ENCODE peak calls at places on chromosomes 7 and 10, in five cellular contexts. K is HCT116, I is PC-3, G is hepatocyte, U is OCI-LY7. O is an unnamed sample.

GRCh38 chr10:72375585-72375984 is 20.9 kb upstream of the DNAJB12 start:
- DNase-seq in K (no peak), G (no peak), I (peak; percentile 7), U (no peak), O (peak; percentile 51)

GRCh38 chr7:116679495-116679894 is 7.5 kb downstream of the MET start:
- DNase-seq in K (no peak), G (no peak), I (no peak), U (no peak), O (no peak)

GRCh38 chr7:119964640-119965542 is 308.1 kb upstream of the KCND2 start:
- DNase-seq in K (no peak), G (no peak), I (peak; percentile 64), U (no peak), O (no peak)

GRCh38 chr7:25911738-25912607 is 240.0 kb upstream of the NFE2L3 start:
- DNase-seq in G (no peak), K (no peak), I (no peak), U (no peak), O (no peak)

GRCh38 chr7:42522227-42522991 is 285.4 kb upstream of the GLI3 start:
- DNase-seq in U (no peak), G (peak; percentile 55), I (no peak), K (no peak), O (peak; percentile 85)

GRCh38 chr10:60021324-60021723 is 115.0 kb upstream of the CCDC6 start:
- DNase-seq in K (no peak), I (no peak), G (no peak), U (no peak), O (no peak)

GRCh38 chr7:80275192-80275605 is 140.6 kb downstream of the GNAI1 start:
- DNase-seq in I (no peak), G (no peak), U (no peak), K (no peak), O (no peak)

GRCh38 chr7:1476859-1477258 is 17.6 kb upstream of the MICALL2 start:
- DNase-seq in G (no peak), I (no peak), U (no peak), K (no peak), O (no peak)

GRCh38 chr7:150383710-150384397 is 4.7 kb downstream of the ZNF775 start:
- DNase-seq in G (peak; percentile 79), K (no peak), U (no peak), I (no peak), O (peak; percentile 98)

GRCh38 chr10:32982293-32982709 is 24.3 kb upstream of the ITGB1 start:
- DNase-seq in U (no peak), I (peak; percentile 98), G (peak; percentile 19), K (no peak), O (no peak)

GRCh38 chr10:78464856-78465221 is 431.2 kb downstream of the RPS24 start:
- DNase-seq in I (no peak), G (no peak), K (no peak), U (no peak), O (no peak)

GRCh38 chr10:133139561-133140065 is 20.4 kb upstream of the KNDC1 start:
- DNase-seq in K (no peak), G (no peak), I (no peak), U (no peak), O (peak; percentile 37)

GRCh38 chr7:103989785-103990775 is 622 bp upstream of the RELN start:
- DNase-seq in G (peak; percentile 48), K (no peak), I (peak; percentile 11), U (no peak), O (peak; percentile 68)

GRCh38 chr7:44097064-44097932 is 6.8 kb upstream of the AEBP1 start:
- DNase-seq in I (no peak), U (peak; percentile 98), G (no peak), K (no peak), O (no peak)

GRCh38 chr7:87506243-87507180 is 31.0 kb upstream of the ABCB4 start:
- DNase-seq in U (no peak), G (no peak), K (peak; percentile 15), I (peak; percentile 16), O (no peak)

GRCh38 chr7:46257766-46258448 is 336.8 kb upstream of the IGFBP3 start:
- DNase-seq in I (peak; percentile 94), G (no peak), K (peak; percentile 15), U (no peak), O (no peak)

GRCh38 chr10:104199567-104199966 is 32.6 kb downstream of the CFAP43 start:
- DNase-seq in K (no peak), U (no peak), G (peak; percentile 15), I (no peak), O (no peak)

GRCh38 chr10:103629581-103629980 is 136.1 kb downstream of the NEURL1 start:
- DNase-seq in K (no peak), G (no peak), I (no peak), U (no peak), O (no peak)

GRCh38 chr10:62582098-62582705 is 208.0 kb downstream of the ZNF365 start:
- DNase-seq in G (no peak), K (no peak), U (no peak), I (no peak), O (no peak)

GRCh38 chr10:51459476-51459875 is 239.9 kb downstream of the CSTF2T start:
- DNase-seq in G (no peak), U (no peak), I (no peak), K (no peak), O (no peak)

GRCh38 chr10:128863411-128863810 is 603.6 kb upstream of the MGMT start:
- DNase-seq in I (no peak), U (no peak), G (no peak), K (no peak), O (no peak)

GRCh38 chr7:142355328-142355727 is 97.5 kb upstream of the PRSS58 start:
- DNase-seq in U (no peak), I (peak; percentile 75), G (no peak), K (no peak), O (no peak)

GRCh38 chr7:45643630-45644029 is 69.5 kb downstream of the ADCY1 start:
- DNase-seq in I (no peak), G (no peak), K (no peak), U (no peak), O (no peak)

GRCh38 chr7:154777023-154777422 is 225.9 kb downstream of the PAXIP1 start:
- DNase-seq in I (no peak), U (no peak), G (peak; percentile 62), K (peak; percentile 12), O (peak; percentile 27)

GRCh38 chr7:24831240-24831639 is 74.0 kb upstream of the GSDME start:
- DNase-seq in G (no peak), I (peak; percentile 22), K (no peak), U (no peak), O (no peak)

GRCh38 chr7:117138474-117138873 is 184.4 kb downstream of the WNT2 start:
- DNase-seq in K (no peak), I (no peak), U (no peak), G (no peak), O (no peak)

GRCh38 chr7:87173456-87173855 is 21.2 kb downstream of the DMTF1 start:
- DNase-seq in U (no peak), I (no peak), K (no peak), G (peak; percentile 11), O (no peak)

GRCh38 chr10:680146-680545 is 9.3 kb downstream of the DIP2C start:
- DNase-seq in I (no peak), G (no peak), U (no peak), K (no peak), O (no peak)

GRCh38 chr7:30906520-30907240 is 5.0 kb upstream of the AQP1 start:
- DNase-seq in I (peak; percentile 21), U (no peak), G (no peak), K (no peak), O (no peak)

GRCh38 chr10:44786451-44786850 is 124.7 kb upstream of the TMEM72 start:
- DNase-seq in U (no peak), I (no peak), K (no peak), G (peak; percentile 63), O (no peak)
- TF ChIP-seq EZH2phosphoT487 in U (no peak), I (no peak), K (no peak), G (no peak), O (no peak)

GRCh38 chr10:99685232-99686041 is 26.1 kb downstream of the ENTPD7 start:
- DNase-seq in G (no peak), U (peak; percentile 54), K (no peak), I (no peak), O (no peak)

GRCh38 chr10:99681553-99681952 is 22.2 kb downstream of the ENTPD7 start:
- DNase-seq in I (peak; percentile 39), K (no peak), U (no peak), G (no peak), O (no peak)

GRCh38 chr10:99678921-99679320 is 19.6 kb downstream of the ENTPD7 start:
- DNase-seq in K (no peak), I (no peak), G (no peak), U (no peak), O (no peak)

GRCh38 chr10:99682032-99682431 is 22.7 kb downstream of the ENTPD7 start:
- DNase-seq in K (no peak), G (no peak), U (no peak), I (peak; percentile 33), O (no peak)

GRCh38 chr10:99682752-99683151 is 23.4 kb downstream of the ENTPD7 start:
- DNase-seq in U (peak; percentile 6), I (peak; percentile 36), G (no peak), K (peak; percentile 29), O (no peak)
- TF ChIP-seq CTCF in U (no peak), I (peak; percentile 43), G (peak; percentile 15), K (peak; percentile 50), O (peak; percentile 14)

DNA sequence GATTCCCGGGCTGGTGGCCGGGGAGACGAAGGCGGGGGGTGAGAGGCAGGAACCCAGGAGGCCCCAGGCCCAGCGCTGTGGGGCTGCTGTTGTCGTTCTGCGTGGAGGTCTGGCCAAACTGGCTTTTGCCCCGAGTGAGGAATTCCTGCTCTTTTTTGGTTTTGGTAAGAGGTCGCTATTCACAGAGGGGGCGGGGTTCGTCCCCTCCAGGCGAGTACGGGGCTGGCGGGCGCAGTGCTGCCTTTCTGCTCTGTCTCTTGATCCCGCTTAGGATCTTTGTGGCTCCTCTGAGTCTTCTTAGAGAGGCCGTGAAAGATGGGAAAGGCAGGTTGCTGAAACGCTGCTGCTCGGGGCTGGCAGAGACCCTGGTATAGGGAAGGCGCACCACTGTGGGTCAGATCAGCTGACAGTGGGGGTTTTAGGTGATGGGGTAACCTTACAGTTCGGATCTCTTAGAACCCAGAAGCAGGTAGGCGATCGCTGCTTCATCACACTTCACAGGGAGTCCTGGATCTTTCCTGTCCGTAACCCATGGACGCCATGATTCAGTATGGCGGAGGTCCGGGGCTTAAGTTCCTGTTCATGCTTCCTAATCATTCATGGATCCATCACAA is 136.7 kb downstream of the KIF20B start:
- DNase-seq in G (no peak), U (no peak), K (no peak), I (no peak), O (no peak)
- TF ChIP-seq EZH2phosphoT487 in G (no peak), U (no peak), K (no peak), I (no peak), O (no peak)

DNA sequence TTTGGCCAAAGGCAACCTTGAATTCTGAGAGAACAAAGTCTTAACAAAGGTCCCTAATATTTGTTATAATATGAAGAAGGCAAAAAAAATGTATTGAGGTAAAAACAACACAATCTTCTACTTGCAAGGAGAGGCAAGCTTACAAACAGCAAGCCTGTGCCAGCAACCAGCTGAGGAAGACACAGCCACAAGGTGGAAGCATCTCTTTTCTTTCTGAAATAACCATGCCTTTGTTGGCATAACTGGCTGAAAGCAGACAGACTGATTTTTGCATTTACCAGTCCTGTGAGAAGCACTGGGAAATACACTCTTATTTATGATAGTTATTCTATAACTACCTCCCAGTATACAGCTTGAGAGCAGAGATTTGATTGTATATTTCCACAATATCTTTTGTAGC is 292.0 kb downstream of the PHTF2 start:
- DNase-seq in K (no peak), G (no peak), I (no peak), U (peak; percentile 3), O (no peak)
- TF ChIP-seq CTCF in K (no peak), G (peak; percentile 32), I (peak; percentile 13), U (no peak), O (peak; percentile 23)